ENCODE peak calls at places on chromosomes 1 and 21, in five cellular contexts. W, L, H, O and D are unnamed samples. For H3K4me1, the result is how much of the 10 kb centered on the place peaks cover.

GRCh38 chr1:109383850-109384249 is 13.9 kb downstream of the SORT1 start:
- DNase-seq in W (no peak), L (no peak), H (no peak), O (no peak), D (no peak)

GRCh38 chr1:94602312-94602711 is 60.8 kb upstream of the F3 start:
- DNase-seq in W (peak), L (no peak), H (no peak), O (no peak), D (no peak)

GRCh38 chr1:65097081-65097480 is 50.9 kb upstream of the AK4 start:
- DNase-seq in W (no peak), L (no peak), H (no peak), O (no peak), D (no peak)

GRCh38 chr1:72177711-72178110 is 104.6 kb downstream of the NEGR1 start:
- DNase-seq in W (no peak), L (no peak), H (no peak), O (no peak), D (no peak)

GRCh38 chr1:119621714-119622113 is 26.4 kb downstream of the ZNF697 start:
- DNase-seq in W (no peak), L (no peak), H (no peak), O (no peak), D (no peak)

GRCh38 chr21:41449613-41450012 is 23.6 kb downstream of the MX1 start:
- DNase-seq in W (no peak), L (no peak), H (no peak), O (no peak), D (no peak)

GRCh38 chr21:42315296-42315891 is at the start of gene TFF3:
- DNase-seq in W (peak), L (peak), H (no peak), O (peak), D (no peak)

GRCh38 chr1:38169121-38169520 is 122.5 kb upstream of the POU3F1 start:
- DNase-seq in W (no peak), L (no peak), H (no peak), O (no peak), D (no peak)

GRCh38 chr1:54290443-54291184 is 90.6 kb downstream of the MRPL37 start:
- DNase-seq in W (no peak), L (peak), H (no peak), O (no peak), D (no peak)

GRCh38 chr1:109493805-109494539 is at the start of gene CYB561D1:
- DNase-seq in W (peak), L (peak), H (peak), O (peak), D (peak)

GRCh38 chr1:47951545-47952235 is 45.5 kb downstream of the TRABD2B start:
- DNase-seq in W (no peak), L (no peak), H (no peak), O (no peak), D (no peak)

GRCh38 chr1:27772071-27772470 is 948 bp upstream of the STX12 start:
- DNase-seq in W (no peak), L (no peak), H (no peak), O (no peak), D (no peak)

GRCh38 chr1:230611128-230611914 is 31.0 kb upstream of the COG2 start:
- DNase-seq in W (no peak), L (no peak), H (no peak), O (no peak), D (no peak)

GRCh38 chr1:203521071-203521794 is 27.3 kb downstream of the OPTC start:
- DNase-seq in W (no peak), L (no peak), H (no peak), O (peak), D (no peak)

GRCh38 chr1:14961661-14962267 is 191.8 kb upstream of the TMEM51 start:
- DNase-seq in W (no peak), L (no peak), H (no peak), O (no peak), D (no peak)

GRCh38 chr1:54782588-54782987 is 18.3 kb upstream of the PARS2 start:
- DNase-seq in W (no peak), L (no peak), H (no peak), O (no peak), D (no peak)

GRCh38 chr1:200668514-200669313 is 993 bp downstream of the DDX59 start:
- DNase-seq in W (no peak), L (no peak), H (no peak), O (no peak), D (no peak)

GRCh38 chr1:20216574-20216973 is 30.3 kb upstream of the PLA2G2C start:
- DNase-seq in W (no peak), L (no peak), H (no peak), O (no peak), D (no peak)

GRCh38 chr1:155931332-155932038 is 2.7 kb downstream of the KHDC4 start:
- DNase-seq in W (no peak), L (no peak), H (no peak), O (no peak), D (no peak)

DNA sequence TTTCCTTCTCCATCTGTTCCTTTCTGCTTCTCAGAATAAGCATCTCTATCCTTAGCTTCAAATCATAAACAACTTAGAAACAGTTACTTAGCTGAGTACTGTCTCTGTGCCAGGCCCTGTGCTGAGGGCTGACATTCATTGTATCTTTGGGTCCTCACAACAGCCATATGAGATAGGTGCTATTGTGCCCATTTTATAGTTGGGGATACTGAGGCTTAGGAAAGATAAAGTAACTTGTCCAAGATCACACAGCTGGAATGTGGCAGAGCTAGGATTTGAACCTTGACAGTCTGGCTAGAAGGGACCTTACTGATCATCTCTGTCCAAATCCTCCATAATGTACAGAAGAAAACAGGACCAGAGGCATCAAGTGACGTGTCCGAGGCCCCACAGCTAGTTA is 25.0 kb downstream of the CD247 start:
- DNase-seq in W (no peak), L (no peak), H (no peak), O (no peak), D (no peak)
- H3K4me1 ChIP-seq in W (under half), L (under half), H (under half), O (under half), D (under half)

GRCh38 chr1:36175137-36176095 is 19.5 kb downstream of the MAP7D1 start:
- DNase-seq in W (no peak), L (no peak), H (no peak), O (peak), D (no peak)

GRCh38 chr1:36174716-36175115 is 18.8 kb downstream of the MAP7D1 start:
- DNase-seq in W (no peak), L (no peak), H (no peak), O (no peak), D (no peak)

GRCh38 chr1:36170643-36171412 is 14.9 kb downstream of the MAP7D1 start:
- DNase-seq in W (no peak), L (no peak), H (no peak), O (no peak), D (no peak)

GRCh38 chr1:36172983-36173382 is 17.0 kb downstream of the MAP7D1 start:
- DNase-seq in W (no peak), L (no peak), H (no peak), O (no peak), D (no peak)

DNA sequence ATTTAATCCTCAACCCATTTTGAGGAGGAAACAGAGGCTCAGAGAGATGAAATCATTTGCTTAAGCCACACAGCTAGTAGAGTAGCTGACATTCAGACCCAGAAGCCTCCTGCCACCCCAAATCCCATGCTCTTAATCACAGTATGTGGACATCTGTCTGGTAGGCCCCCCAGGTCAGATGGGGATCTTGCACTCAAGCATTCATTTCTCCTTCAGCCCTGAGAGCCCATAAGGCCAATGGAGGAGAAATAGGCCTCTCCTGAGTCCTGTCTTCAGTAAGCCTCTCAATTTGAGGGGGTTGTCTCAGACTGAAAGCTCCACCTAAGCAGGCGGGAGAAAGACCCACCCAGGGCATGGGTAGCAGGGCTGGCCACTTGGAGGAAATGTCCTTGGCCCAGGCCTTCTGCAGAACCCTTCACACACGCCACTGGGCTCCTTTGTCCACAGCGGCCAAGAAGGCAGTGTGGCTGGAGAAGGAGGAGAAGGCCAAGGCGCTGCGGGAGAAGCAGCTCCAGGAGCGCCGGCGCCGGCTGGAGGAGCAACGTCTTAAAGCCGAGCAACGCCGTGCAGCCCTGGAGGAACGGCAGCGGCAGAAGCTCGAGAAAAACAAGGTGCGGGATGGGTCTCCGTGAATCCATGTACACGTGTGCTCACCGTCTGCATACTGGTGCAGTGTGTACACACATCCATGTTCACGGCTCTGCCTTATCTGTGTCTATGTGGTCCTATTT is 16.2 kb downstream of the MAP7D1 start:
- DNase-seq in W (no peak), L (no peak), H (no peak), O (no peak), D (no peak)
- H3K27ac ChIP-seq in W (no peak), L (no peak), H (no peak), O (no peak), D (peak)

GRCh38 chr1:96519851-96520281 is 201.7 kb upstream of the PTBP2 start:
- DNase-seq in W (no peak), L (no peak), H (no peak), O (no peak), D (no peak)
- H3K4me3 ChIP-seq in W (no peak), L (no peak), H (no peak), O (no peak), D (no peak)

DNA sequence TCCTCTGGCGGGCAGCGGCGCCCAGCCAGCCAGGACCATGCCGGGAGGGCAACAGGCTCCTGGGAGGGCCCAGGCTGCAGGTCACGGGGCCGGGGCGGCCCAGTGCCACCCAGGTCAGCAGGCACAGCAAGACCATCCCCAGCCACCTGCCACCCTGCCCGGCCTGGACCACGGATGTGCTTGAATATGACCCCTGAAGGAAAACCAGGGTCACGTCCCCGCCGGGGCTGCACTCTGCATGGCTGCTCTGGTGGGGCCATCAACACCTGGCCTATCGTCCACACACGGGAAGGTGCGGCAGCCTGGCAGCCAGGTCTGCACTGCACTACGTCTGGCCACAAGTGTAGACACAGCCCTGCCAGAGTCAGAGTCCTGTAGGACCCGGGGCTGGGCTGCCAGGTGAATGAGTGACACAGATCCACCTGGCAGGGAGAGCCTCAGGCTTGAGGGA is 6.9 kb downstream of the WNT9A start:
- DNase-seq in W (peak), L (no peak), H (peak), O (peak), D (peak)
- H3K4me1 ChIP-seq in W (under half), L (under half), H (under half), O (under half), D (under half)

DNA sequence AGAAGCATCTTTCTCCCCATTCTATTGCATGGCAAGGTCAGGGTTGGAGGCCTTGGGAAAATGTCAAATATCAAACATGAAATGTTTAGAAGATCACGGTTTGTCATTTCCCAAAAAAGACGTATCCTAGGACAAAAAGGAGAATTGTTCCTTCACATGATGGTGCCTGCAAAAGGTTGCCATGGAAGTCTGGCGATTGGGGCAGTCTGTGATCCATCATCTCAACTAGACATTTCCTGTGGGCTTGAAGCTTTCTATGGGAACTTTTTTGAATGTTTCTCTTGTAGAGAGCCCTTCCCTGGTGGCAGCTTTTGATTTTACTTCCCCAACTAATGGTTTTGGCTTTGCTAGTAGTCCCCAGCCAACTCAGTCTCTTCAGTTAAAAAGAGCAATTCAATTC is 106.3 kb downstream of the TGFB2 start:
- DNase-seq in W (no peak), L (no peak), H (no peak), O (no peak), D (no peak)
- H3K27ac ChIP-seq in W (no peak), L (no peak), H (no peak), O (no peak), D (no peak)

DNA sequence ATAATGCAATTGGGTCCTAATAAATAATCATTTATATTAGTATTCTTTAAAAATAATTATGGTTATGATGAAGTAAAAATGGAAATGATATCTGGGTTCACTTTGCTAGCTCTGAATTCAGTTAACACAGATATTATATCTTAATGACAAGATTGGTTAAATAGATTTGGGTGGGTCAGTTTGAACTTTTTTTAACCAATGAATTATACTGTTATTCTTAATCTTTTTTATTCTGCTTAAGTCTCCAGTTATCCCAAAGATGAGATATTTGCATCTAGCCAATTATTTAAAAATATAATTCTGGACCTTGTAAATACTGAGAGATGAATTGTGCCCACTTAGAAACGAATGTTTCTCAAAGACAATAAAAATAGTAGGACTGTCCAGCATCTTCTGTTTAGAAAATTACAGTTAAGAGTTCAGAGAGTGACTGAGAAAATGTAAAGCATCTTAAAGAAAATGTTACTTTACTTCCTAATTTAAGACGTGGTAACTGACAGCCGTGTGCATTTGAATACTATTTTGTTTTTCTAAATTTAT is 345.2 kb downstream of the USP25 start:
- DNase-seq in W (no peak), L (no peak), H (no peak), O (no peak), D (no peak)
- H3K4me3 ChIP-seq in W (no peak), L (no peak), H (no peak), O (no peak), D (no peak)

DNA sequence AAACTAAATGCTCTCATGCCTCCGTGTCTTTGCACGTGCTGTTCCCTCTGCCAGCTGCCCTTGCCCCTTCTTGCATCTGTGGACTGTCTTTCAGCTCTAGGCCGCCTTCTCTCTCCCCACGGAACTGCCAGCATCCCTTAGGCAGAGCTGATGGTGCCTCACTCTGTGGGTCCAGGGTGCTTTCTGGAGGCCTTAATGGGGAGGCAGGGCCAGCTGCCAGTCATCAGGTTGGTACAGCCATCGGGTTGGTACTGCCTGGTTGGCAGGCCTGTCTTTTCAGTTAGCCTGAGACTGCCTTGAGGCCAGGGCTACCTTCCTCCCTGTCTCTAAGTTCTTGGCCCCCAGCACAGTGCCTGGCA is 61.4 kb upstream of the TARBP1 start:
- DNase-seq in W (no peak), L (no peak), H (no peak), O (no peak), D (no peak)
- H3K4me1 ChIP-seq in W (under half), L (under half), H (half or more), O (half or more), D (under half)